ENCODE peak calls at places on chromosomes 6 and 20, in eight cellular contexts. J is upper lobe of left lung; A is left ventricle myocardium inferior; D is IMR-90; T is CD8-positive, alpha-beta T cell; E is adrenal gland; M is lower lobe of right lung; L is neural progenitor cell. U is an unnamed sample.

GRCh38 chr20:41234546-41234945 is 83.0 kb downstream of the ZHX3 start:
- DNase-seq in A (peak), D (no peak), J (peak), M (no peak), E (peak), T (no peak), L (peak), U (no peak)

GRCh38 chr20:58993332-58994248 is 12.5 kb downstream of the NELFCD start:
- DNase-seq in E (no peak), J (no peak), A (no peak), M (no peak), L (no peak), T (no peak), D (no peak), U (no peak)

GRCh38 chr6:129264480-129265045 is 381.6 kb downstream of the LAMA2 start:
- DNase-seq in T (no peak), M (no peak), L (no peak), E (no peak), J (no peak), D (peak), A (no peak), U (no peak)

GRCh38 chr6:1554241-1554880 is 55.4 kb upstream of the FOXC1 start:
- DNase-seq in E (no peak), L (peak), A (no peak), D (no peak), T (no peak), J (no peak), M (no peak), U (no peak)

GRCh38 chr6:160931378-160932343 is 59.9 kb upstream of the MAP3K4 start:
- DNase-seq in A (no peak), T (no peak), L (peak), J (no peak), E (peak), M (no peak), D (no peak), U (no peak)

GRCh38 chr6:104929348-104929747 is 27.6 kb upstream of the LIN28B start:
- DNase-seq in E (no peak), L (no peak), A (no peak), M (no peak), J (no peak), T (no peak), D (no peak), U (no peak)

GRCh38 chr6:168865-169455 is 123.3 kb upstream of the DUSP22 start:
- DNase-seq in L (peak), M (no peak), A (no peak), J (no peak), D (peak), E (no peak), T (no peak), U (no peak)

GRCh38 chr20:35306931-35307517 is 14.8 kb upstream of the FAM83C start:
- DNase-seq in T (peak), E (no peak), A (peak), L (peak), D (peak), J (no peak), M (no peak), U (no peak)

GRCh38 chr20:47711046-47711752 is 74.1 kb downstream of the SULF2 start:
- DNase-seq in M (no peak), T (no peak), L (no peak), A (no peak), E (no peak), D (no peak), J (no peak), U (no peak)

GRCh38 chr20:40689943-40690835 is 1.2 kb upstream of the MAFB start:
- DNase-seq in J (peak), L (peak), E (peak), D (peak), T (peak), M (peak), A (peak), U (peak)

GRCh38 chr6:121765060-121765459 is 329.6 kb downstream of the GJA1 start:
- DNase-seq in A (no peak), L (no peak), M (no peak), D (no peak), T (no peak), J (no peak), E (no peak), U (no peak)

GRCh38 chr20:1313236-1313964 is 15.5 kb downstream of the SDCBP2 start:
- DNase-seq in T (peak), D (peak), J (peak), E (peak), M (peak), L (peak), A (peak), U (peak)

GRCh38 chr6:105348897-105349296 is 54.0 kb downstream of the PREP start:
- DNase-seq in T (no peak), L (no peak), D (no peak), A (no peak), J (no peak), E (no peak), M (no peak), U (no peak)

GRCh38 chr20:50992336-50992732 is 30.6 kb downstream of the KCNG1 start:
- DNase-seq in T (no peak), E (no peak), M (no peak), J (no peak), D (no peak), A (no peak), L (no peak), U (no peak)

GRCh38 chr20:64041040-64041780 is 5.2 kb downstream of the C20orf204 start:
- DNase-seq in T (peak), M (no peak), E (no peak), D (no peak), L (no peak), J (no peak), A (no peak), U (no peak)

GRCh38 chr20:4603724-4604123 is 118.0 kb upstream of the PRND start:
- DNase-seq in D (peak), M (no peak), E (no peak), J (no peak), A (no peak), T (no peak), L (no peak), U (no peak)

GRCh38 chr6:85449388-85449817 is 480 bp upstream of the NT5E start:
- DNase-seq in T (peak), J (no peak), E (no peak), L (peak), D (peak), M (no peak), A (no peak), U (peak)

GRCh38 chr6:107576852-107577251 is 86.9 kb downstream of the SOBP start:
- DNase-seq in D (peak), M (no peak), A (no peak), J (no peak), T (no peak), L (no peak), E (no peak), U (no peak)

GRCh38 chr6:132669690-132670291 is 10.8 kb upstream of the TAAR1 start:
- DNase-seq in E (no peak), A (no peak), D (peak), M (no peak), L (peak), J (no peak), T (no peak), U (no peak)

GRCh38 chr6:87822011-87822410 is 120.0 kb upstream of the AKIRIN2 start:
- DNase-seq in M (no peak), E (no peak), J (no peak), L (no peak), T (no peak), D (peak), A (no peak), U (no peak)

GRCh38 chr6:137731960-137732616 is 135.0 kb upstream of the TNFAIP3 start:
- DNase-seq in D (peak), E (no peak), L (no peak), A (no peak), T (no peak), M (no peak), J (no peak), U (no peak)

GRCh38 chr6:151054304-151054703 is 185.5 kb upstream of the AKAP12 start:
- DNase-seq in M (no peak), A (peak), D (peak), T (no peak), L (peak), J (no peak), E (peak), U (no peak)

GRCh38 chr6:156780117-156780641 is 3.0 kb downstream of the ARID1B start:
- DNase-seq in M (no peak), E (peak), T (peak), L (peak), A (no peak), D (peak), J (no peak), U (peak)

GRCh38 chr6:147117009-147117408 is 87.2 kb upstream of the STXBP5 start:
- DNase-seq in E (no peak), T (no peak), D (no peak), J (no peak), A (no peak), L (no peak), M (no peak), U (no peak)

GRCh38 chr6:1482381-1483166 is 93.2 kb downstream of the FOXF2 start:
- DNase-seq in D (peak), J (no peak), A (no peak), T (no peak), M (no peak), E (no peak), L (no peak), U (no peak)

GRCh38 chr20:43911066-43911465 is 3.6 kb upstream of the TOX2 start:
- DNase-seq in E (no peak), M (no peak), A (no peak), J (no peak), L (no peak), D (peak), T (no peak), U (no peak)
- H3K27ac ChIP-seq in E (no peak), M (no peak), A (no peak), J (peak), L (no peak), D (no peak), T (no peak), U (no peak)

GRCh38 chr6:38933426-38933825 is 115.2 kb upstream of the GLP1R start:
- DNase-seq in D (peak), T (no peak), J (no peak), A (no peak), L (no peak), M (no peak), E (no peak), U (no peak)
- TF ChIP-seq CTCF in D (peak), T (no peak), J (no peak), A (no peak), L (no peak), M (peak), E (peak), U (no peak)

GRCh38 chr20:62603021-62603906 is 39.0 kb upstream of the SLCO4A1 start:
- DNase-seq in E (peak), D (peak), A (peak), L (no peak), J (peak), M (peak), T (peak), U (no peak)

GRCh38 chr20:62603907-62604785 is 38.2 kb upstream of the SLCO4A1 start:
- DNase-seq in J (no peak), A (no peak), T (no peak), E (no peak), M (no peak), L (no peak), D (no peak), U (no peak)

GRCh38 chr20:62604796-62605195 is 37.5 kb upstream of the SLCO4A1 start:
- DNase-seq in A (no peak), J (no peak), M (no peak), T (no peak), D (no peak), L (no peak), E (no peak), U (no peak)

GRCh38 chr20:62601172-62601571 is 41.1 kb upstream of the SLCO4A1 start:
- DNase-seq in M (no peak), L (no peak), T (no peak), E (no peak), D (no peak), J (no peak), A (no peak), U (no peak)

GRCh38 chr20:62602550-62602949 is 39.8 kb upstream of the SLCO4A1 start:
- DNase-seq in M (peak), T (peak), E (no peak), L (no peak), A (peak), J (no peak), D (no peak), U (peak)
- H3K27ac ChIP-seq in M (peak), T (no peak), E (no peak), L (no peak), A (no peak), J (peak), D (no peak), U (no peak)

DNA sequence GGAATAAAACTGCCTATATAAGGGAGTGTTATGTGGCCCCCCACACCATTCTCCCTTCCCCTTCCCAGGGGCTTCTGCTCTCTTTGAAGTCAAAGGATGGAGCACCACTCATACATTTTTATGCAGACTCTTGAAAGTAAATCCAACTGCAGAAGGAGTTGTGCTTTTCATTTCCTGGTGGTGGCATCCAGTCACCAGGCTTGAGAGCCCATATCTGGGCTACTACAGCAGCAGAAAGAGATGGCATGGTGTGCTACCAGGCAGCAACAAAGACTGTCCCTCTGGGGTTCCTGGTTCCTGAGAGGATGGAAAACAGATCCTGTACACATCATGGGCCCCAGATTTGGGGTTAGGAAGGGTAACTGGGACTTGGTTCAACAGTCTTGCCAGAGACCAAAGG is 226.4 kb downstream of the CLIC5 start:
- DNase-seq in L (no peak), J (no peak), E (no peak), M (no peak), D (no peak), A (no peak), T (no peak), U (no peak)
- TF ChIP-seq CTCF in L (no peak), J (no peak), E (no peak), M (no peak), D (no peak), A (no peak), T (no peak), U (no peak)

DNA sequence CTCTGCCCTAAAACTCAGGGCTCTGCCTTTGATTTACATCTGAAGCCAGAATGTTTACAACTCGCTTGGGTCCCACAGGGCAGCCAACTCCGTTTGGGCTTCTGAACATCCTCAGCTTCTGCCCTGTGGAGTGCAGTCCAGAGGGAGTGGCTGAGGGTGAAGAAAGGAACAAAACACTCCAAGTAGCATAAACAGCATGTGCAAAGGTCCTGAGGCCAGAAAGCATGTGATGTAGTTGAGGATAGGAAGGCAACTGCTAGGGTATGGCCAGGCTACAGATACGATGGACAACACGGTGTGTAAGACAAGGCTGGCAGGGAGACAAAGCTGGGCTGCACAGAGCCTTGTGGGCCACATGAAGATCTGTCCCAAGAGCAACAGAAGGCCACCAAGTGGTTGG is 12.5 kb downstream of the JAG1 start:
- DNase-seq in T (no peak), A (no peak), D (no peak), J (no peak), L (no peak), E (no peak), M (no peak), U (no peak)
- H3K27ac ChIP-seq in T (no peak), A (peak), D (no peak), J (peak), L (no peak), E (no peak), M (peak), U (no peak)

U was measured in CD4-positive, alpha-beta T cell.